ENCODE peak calls at places on chromosomes 3 and 15, in five cellular contexts. D is fibroblast of lung, Y is stomach, K is adrenal gland, J is H1. T is an unnamed sample.

GRCh38 chr3:159845737-159846136 is 142.9 kb upstream of the IL12A start:
- DNase-seq in D (no peak), J (no peak), K (no peak), Y (no peak), T (no peak)

GRCh38 chr3:31140470-31140869 is 246.0 kb upstream of the GADL1 start:
- DNase-seq in D (no peak), J (no peak), K (no peak), Y (no peak), T (no peak)

GRCh38 chr15:27545494-27546255 is 553.4 kb downstream of the OCA2 start:
- DNase-seq in K (no peak), D (peak; percentile 67), J (no peak), Y (no peak), T (no peak)

GRCh38 chr15:67080900-67081431 is 15.6 kb downstream of the SMAD3 start:
- DNase-seq in J (no peak), Y (no peak), D (peak; percentile 90), K (no peak), T (no peak)

GRCh38 chr3:105869982-105870381 is 1.2 kb upstream of the CBLB start:
- DNase-seq in K (no peak), Y (no peak), D (no peak), J (no peak), T (no peak)

GRCh38 chr3:193782280-193782654 is 189.3 kb downstream of the OPA1 start:
- DNase-seq in Y (peak; percentile 77), D (peak; percentile 84), J (no peak), K (no peak), T (no peak)

GRCh38 chr3:189276481-189277190 is 104.9 kb downstream of the TPRG1 start:
- DNase-seq in Y (no peak), D (peak; percentile 86), J (no peak), K (no peak), T (no peak)

GRCh38 chr3:165339753-165340152 is 143.6 kb upstream of the SLITRK3 start:
- DNase-seq in K (no peak), J (no peak), Y (no peak), D (peak; percentile 7), T (no peak)

GRCh38 chr3:88033806-88034205 is 25.0 kb downstream of the CGGBP1 start:
- DNase-seq in K (no peak), Y (no peak), D (no peak), J (no peak), T (no peak)

GRCh38 chr3:55572816-55573215 is 85.7 kb upstream of the WNT5A start:
- DNase-seq in Y (no peak), K (no peak), D (no peak), J (no peak), T (no peak)

GRCh38 chr15:36858423-36858822 is 241.9 kb downstream of the MEIS2 start:
- DNase-seq in K (no peak), Y (no peak), J (no peak), D (no peak), T (no peak)

GRCh38 chr15:95840004-95840403 is 490.5 kb upstream of the NR2F2 start:
- DNase-seq in J (no peak), D (peak; percentile 87), K (no peak), Y (no peak), T (no peak)

GRCh38 chr15:39054128-39054732 is 489.6 kb upstream of the RASGRP1 start:
- DNase-seq in D (no peak), K (no peak), Y (no peak), J (no peak), T (no peak)

GRCh38 chr3:107239703-107240102 is 137.5 kb upstream of the CCDC54 start:
- DNase-seq in K (no peak), J (no peak), D (no peak), Y (no peak), T (no peak)

GRCh38 chr3:41329881-41330280 is 130.6 kb downstream of the CTNNB1 start:
- DNase-seq in Y (no peak), J (no peak), K (no peak), D (no peak), T (no peak)

GRCh38 chr3:56613016-56613415 is 56.0 kb downstream of the CCDC66 start:
- DNase-seq in J (no peak), D (no peak), Y (no peak), K (no peak), T (no peak)

GRCh38 chr3:157428957-157429356 is 7.7 kb upstream of the PTX3 start:
- DNase-seq in J (no peak), K (no peak), Y (no peak), D (no peak), T (no peak)

GRCh38 chr3:147369671-147370123 is 36.6 kb downstream of the ZIC4 start:
- DNase-seq in K (no peak), Y (no peak), D (no peak), J (peak; percentile 60), T (no peak)

GRCh38 chr15:88746451-88746850 is 56.8 kb upstream of the ACAN start:
- DNase-seq in D (no peak), Y (no peak), J (peak; percentile 11), K (no peak), T (no peak)
- H3K27me3 ChIP-seq in D (peaks cover 3% of the 10 kb centered on the region), Y (peaks cover 9% of the 10 kb centered on the region), J (no peaks in the 10 kb centered on the region), K (peaks cover 16% of the 10 kb centered on the region), T (no peaks in the 10 kb centered on the region)

GRCh38 chr15:32861741-32862140 is 143.9 kb downstream of the GREM1 start:
- DNase-seq in K (peak; percentile 36), J (peak; percentile 56), D (peak; percentile 80), Y (no peak), T (no peak)
- H3K4me3 ChIP-seq in K (peak overlapping the region; percentile 31), J (no peak overlapping the region), D (no peak overlapping the region), Y (peak overlapping the region; percentile 21), T (no peak overlapping the region)

DNA sequence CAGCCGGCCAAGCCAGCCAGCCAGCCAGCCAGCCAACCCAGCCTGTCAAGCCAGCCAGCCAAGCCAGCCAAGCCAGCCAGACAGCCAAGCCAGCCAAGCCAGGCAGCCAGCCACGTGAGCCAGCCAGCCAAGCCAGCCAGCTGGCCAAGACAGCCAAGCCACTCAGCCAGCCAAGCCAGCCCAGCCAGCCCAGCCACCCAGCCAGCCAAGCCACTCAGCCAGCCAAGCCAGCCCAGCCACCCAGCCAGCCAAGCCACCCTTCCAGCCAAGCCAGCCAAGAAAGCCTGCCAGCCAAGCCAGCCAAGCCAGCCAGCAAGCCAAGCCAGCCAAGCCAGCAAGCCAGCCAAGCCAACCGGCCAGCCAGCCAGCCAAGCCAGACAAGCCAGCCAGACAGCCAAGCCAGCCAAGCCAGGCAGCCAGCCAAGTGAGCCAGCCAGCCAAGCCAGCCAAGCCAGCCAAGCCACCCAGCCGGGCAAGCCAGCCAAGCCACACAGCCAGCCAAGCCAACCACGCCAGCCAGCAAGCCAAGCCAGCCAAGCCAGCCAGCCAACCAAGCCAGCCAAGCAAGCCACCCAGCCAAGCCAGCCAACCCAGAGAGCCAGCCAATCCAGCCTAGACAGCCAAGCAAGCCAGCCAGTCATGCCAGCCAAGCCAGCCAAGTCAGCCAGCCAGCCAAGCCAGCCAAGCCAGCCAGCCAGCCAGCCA is 199.5 kb downstream of the GOLGA6L6 start:
- DNase-seq in Y (peak; percentile 72), D (no peak), K (no peak), J (no peak), T (no peak)
- H3K9me3 ChIP-seq in Y (peaks cover 52% of the 10 kb centered on the region), D (peaks cover 28% of the 10 kb centered on the region), K (no peaks in the 10 kb centered on the region), J (peaks cover 88% of the 10 kb centered on the region), T (peaks cover 32% of the 10 kb centered on the region)

GRCh38 chr3:33650495-33650894 is 67.6 kb downstream of the CLASP2 start:
- DNase-seq in J (no peak), D (no peak), K (no peak), Y (no peak), T (no peak)
- H3K27me3 ChIP-seq in J (no peaks in the 10 kb centered on the region), D (no peaks in the 10 kb centered on the region), K (no peaks in the 10 kb centered on the region), Y (no peaks in the 10 kb centered on the region), T (no peaks in the 10 kb centered on the region)

GRCh38 chr15:75025102-75025501 is 1.7 kb downstream of the PPCDC start:
- DNase-seq in J (no peak), Y (no peak), K (no peak), D (no peak), T (no peak)
- H3K4me3 ChIP-seq in J (no peak overlapping the region), Y (no peak overlapping the region), K (no peak overlapping the region), D (no peak overlapping the region), T (no peak overlapping the region)

GRCh38 chr15:72538931-72539330 is 64.8 kb downstream of the ARIH1 start:
- DNase-seq in D (no peak), J (no peak), Y (no peak), K (no peak), T (no peak)
- H3K9me3 ChIP-seq in D (no peaks in the 10 kb centered on the region), J (peaks cover 12% of the 10 kb centered on the region), Y (peaks cover 7% of the 10 kb centered on the region), K (no peaks in the 10 kb centered on the region), T (peaks cover 26% of the 10 kb centered on the region)